ENCODE peak calls at places on chromosomes 1 and 21, in nine cellular contexts. I is NCI-H524; E is PC-3; T is AG10803; O is retinal pigment epithelial cell; P is CD4-positive, CD25-positive, alpha-beta regulatory T cell; H is dermis blood vessel endothelial cell; F is NCI-H748 treated with DMSO at 0.1 percent for 48 hours; S is stimulated activated CD8-positive, alpha-beta memory T cell treated with anti-CD3 and anti-CD28 coated beads, Interleukin-4, amount 100 ng/mL, for 24 hours. Z is an unnamed sample.

GRCh38 chr1:230930986-230931385 is 47.7 kb downstream of the TTC13 start:
- DNase-seq in I (no peak), E (peak), T (no peak), O (no peak), P (no peak), H (no peak), F (no peak), S (no peak), Z (no peak)

GRCh38 chr1:6822530-6823359 is 37.5 kb downstream of the CAMTA1 start:
- DNase-seq in I (no peak), E (no peak), T (no peak), O (no peak), P (no peak), H (no peak), F (peak), S (no peak), Z (no peak)

GRCh38 chr1:43973981-43974442 is 748 bp upstream of the ATP6V0B start:
- DNase-seq in I (no peak), E (no peak), T (peak), O (no peak), P (no peak), H (peak), F (peak), S (no peak), Z (no peak)

GRCh38 chr1:43367026-43367903 is 546 bp downstream of the ELOVL1 start:
- DNase-seq in I (no peak), E (peak), T (no peak), O (no peak), P (peak), H (peak), F (peak), S (no peak), Z (peak)

GRCh38 chr1:42889264-42889663 is 42.9 kb downstream of the ZNF691 start:
- DNase-seq in I (no peak), E (no peak), T (no peak), O (no peak), P (no peak), H (no peak), F (no peak), S (no peak), Z (no peak)

GRCh38 chr1:226019550-226019949 is 20.4 kb upstream of the SDE2 start:
- DNase-seq in I (no peak), E (no peak), T (no peak), O (no peak), P (no peak), H (no peak), F (no peak), S (no peak), Z (no peak)

GRCh38 chr1:113904292-113904673 is 316 bp downstream of the AP4B1 start:
- DNase-seq in I (no peak), E (no peak), T (no peak), O (peak), P (no peak), H (no peak), F (peak), S (no peak), Z (no peak)

GRCh38 chr1:163076446-163076845 is 7.3 kb downstream of the RGS4 start:
- DNase-seq in I (no peak), E (no peak), T (no peak), O (no peak), P (no peak), H (no peak), F (no peak), S (no peak), Z (no peak)

GRCh38 chr1:112702067-112702395 is 4.9 kb downstream of the RHOC start:
- DNase-seq in I (no peak), E (no peak), T (no peak), O (no peak), P (no peak), H (no peak), F (no peak), S (no peak), Z (no peak)

GRCh38 chr1:108830119-108831008 is 26.5 kb downstream of the AKNAD1 start:
- DNase-seq in I (peak), E (peak), T (peak), O (no peak), P (no peak), H (peak), F (no peak), S (no peak), Z (no peak)

GRCh38 chr1:10773376-10773775 is 23.1 kb downstream of the CASZ1 start:
- DNase-seq in I (no peak), E (no peak), T (no peak), O (no peak), P (no peak), H (no peak), F (no peak), S (no peak), Z (no peak)

GRCh38 chr1:89598450-89599331 is 34.2 kb upstream of the LRRC8C start:
- DNase-seq in I (no peak), E (peak), T (peak), O (no peak), P (peak), H (peak), F (no peak), S (no peak), Z (peak)

GRCh38 chr1:185926562-185926961 is 192.4 kb downstream of the HMCN1 start:
- DNase-seq in I (no peak), E (no peak), T (peak), O (peak), P (no peak), H (no peak), F (peak), S (no peak), Z (no peak)

GRCh38 chr1:234875328-234875952 is 253.2 kb downstream of the TOMM20 start:
- DNase-seq in I (no peak), E (no peak), T (no peak), O (no peak), P (no peak), H (no peak), F (no peak), S (no peak), Z (no peak)

GRCh38 chr1:41149570-41149969 is 92.5 kb downstream of the SCMH1 start:
- DNase-seq in I (no peak), E (no peak), T (no peak), O (no peak), P (no peak), H (no peak), F (no peak), S (no peak), Z (no peak)

GRCh38 chr21:38979271-38980196 is 173.8 kb downstream of the ETS2 start:
- DNase-seq in I (no peak), E (peak), T (peak), O (no peak), P (no peak), H (no peak), F (no peak), S (no peak), Z (no peak)

GRCh38 chr21:8990326-8991087 is 1530.9 kb upstream of the TPTE start:
- DNase-seq in I (no peak), E (peak), T (no peak), O (no peak), P (no peak), H (no peak), F (no peak), S (no peak), Z (no peak)

GRCh38 chr1:182143825-182144661 is 82.5 kb upstream of the ZNF648 start:
- DNase-seq in I (no peak), E (peak), T (peak), O (peak), P (no peak), H (peak), F (no peak), S (no peak), Z (no peak)

GRCh38 chr1:177915641-177916040 is 54.2 kb downstream of the SEC16B start:
- DNase-seq in I (no peak), E (peak), T (no peak), O (no peak), P (no peak), H (no peak), F (no peak), S (no peak), Z (no peak)

GRCh38 chr1:61853545-61853944 is 111.3 kb downstream of the PATJ start:
- DNase-seq in I (peak), E (peak), T (peak), O (peak), P (no peak), H (peak), F (no peak), S (no peak), Z (no peak)

GRCh38 chr21:36428789-36429671 is 43.8 kb downstream of the CHAF1B start:
- DNase-seq in I (no peak), E (peak), T (no peak), O (no peak), P (no peak), H (peak), F (no peak), S (no peak), Z (no peak)

GRCh38 chr1:169610110-169610509 is 19.8 kb downstream of the SELP start:
- DNase-seq in I (no peak), E (peak), T (no peak), O (no peak), P (no peak), H (peak), F (no peak), S (no peak), Z (no peak)

GRCh38 chr1:96362623-96363022 is 359.0 kb upstream of the PTBP2 start:
- DNase-seq in I (no peak), E (peak), T (peak), O (peak), P (no peak), H (peak), F (no peak), S (no peak), Z (no peak)

GRCh38 chr1:180170569-180170968 is 15.9 kb downstream of the QSOX1 start:
- DNase-seq in I (no peak), E (peak), T (no peak), O (no peak), P (no peak), H (no peak), F (no peak), S (no peak), Z (no peak)

GRCh38 chr1:55313903-55314302 is 98.7 kb upstream of the USP24 start:
- DNase-seq in I (no peak), E (no peak), T (no peak), O (no peak), P (no peak), H (peak), F (no peak), S (no peak), Z (no peak)

GRCh38 chr1:8746554-8746953 is 70.9 kb downstream of the RERE start:
- DNase-seq in I (no peak), E (peak), T (peak), O (no peak), P (no peak), H (no peak), F (no peak), S (no peak), Z (no peak)

GRCh38 chr1:164093543-164093942 is 465.4 kb upstream of the PBX1 start:
- DNase-seq in I (no peak), E (no peak), T (no peak), O (no peak), P (no peak), H (no peak), F (no peak), S (no peak), Z (no peak)

Z was measured in naive thymus-derived CD4-positive, alpha-beta T cell.